ENCODE peak calls at places on chromosome 5, in seven cellular contexts. A, I, N, M, S, J and Z are unnamed samples.

GRCh38 chr5:2430606-2431005 is 320.9 kb downstream of the IRX2 start:
- DNase-seq in A (no peak), I (no peak), N (no peak), M (no peak), S (no peak), J (no peak), Z (no peak)

GRCh38 chr5:68932830-68933434 is 160.9 kb upstream of the SLC30A5 start:
- DNase-seq in A (peak; percentile 9), I (no peak), N (no peak), M (no peak), S (peak; percentile 37), J (no peak), Z (no peak)

GRCh38 chr5:53922508-53923498 is 362.4 kb downstream of the NDUFS4 start:
- DNase-seq in A (no peak), I (no peak), N (no peak), M (no peak), S (no peak), J (no peak), Z (no peak)

GRCh38 chr5:172849636-172850453 is 15.8 kb downstream of the ERGIC1 start:
- DNase-seq in A (no peak), I (no peak), N (no peak), M (no peak), S (no peak), J (no peak), Z (no peak)

GRCh38 chr5:66892715-66893114 is 296.5 kb downstream of the MAST4 start:
- DNase-seq in A (no peak), I (no peak), N (no peak), M (no peak), S (no peak), J (no peak), Z (no peak)

GRCh38 chr5:8908055-8908683 is 637.7 kb downstream of the SEMA5A start:
- DNase-seq in A (peak; percentile 59), I (no peak), N (no peak), M (no peak), S (peak; percentile 52), J (no peak), Z (peak; percentile 10)

GRCh38 chr5:86463339-86463738 is 154.4 kb upstream of the COX7C start:
- DNase-seq in A (no peak), I (no peak), N (no peak), M (no peak), S (no peak), J (no peak), Z (no peak)

GRCh38 chr5:44275329-44275728 is 113.9 kb downstream of the FGF10 start:
- DNase-seq in A (no peak), I (no peak), N (no peak), M (no peak), S (no peak), J (no peak), Z (no peak)

GRCh38 chr5:157821822-157822622 is 36.9 kb downstream of the CLINT1 start:
- DNase-seq in A (peak; percentile 11), I (no peak), N (no peak), M (no peak), S (peak; percentile 39), J (no peak), Z (no peak)

GRCh38 chr5:149153193-149153750 is 12.0 kb downstream of the ABLIM3 start:
- DNase-seq in A (no peak), I (no peak), N (no peak), M (no peak), S (no peak), J (no peak), Z (no peak)

GRCh38 chr5:134135091-134135655 is 20.7 kb downstream of the TCF7 start:
- DNase-seq in A (no peak), I (peak; percentile 11), N (no peak), M (no peak), S (peak; percentile 7), J (no peak), Z (no peak)